ENCODE peak calls at places on chromosomes 13 and 19, in ten cellular contexts. K, N, E, Z, M, X, C, D, H and S are unnamed samples.
A peak's percentile ranks its signal among the peaks of the same experiment; 100 is the strongest.

GRCh38 chr13:34942732-34943674 is 933 bp downstream of the NBEA start:
- DNase-seq in E (no peak), Z (peak; percentile 11), N (no peak), K (no peak), H (peak; percentile 5), C (peak; percentile 12), M (no peak), D (no peak), X (no peak), S (peak; percentile 10)

GRCh38 chr19:11422163-11423068 is 3.3 kb upstream of the RGL3 start:
- DNase-seq in M (peak; percentile 36), D (no peak), K (no peak), E (peak; percentile 60), X (no peak), N (no peak), Z (no peak), C (no peak), H (no peak), S (no peak)

GRCh38 chr13:110380359-110381028 is 73.4 kb downstream of the COL4A2 start:
- DNase-seq in H (no peak), X (no peak), Z (no peak), E (no peak), K (no peak), N (peak; percentile 36), M (no peak), C (no peak), D (no peak), S (peak; percentile 38)

GRCh38 chr13:75550159-75550567 is 572 bp downstream of the UCHL3 start:
- DNase-seq in H (peak; percentile 51), M (no peak), E (peak; percentile 45), Z (peak; percentile 43), D (no peak), K (no peak), N (peak; percentile 75), X (no peak), C (peak; percentile 39), S (peak; percentile 45)

GRCh38 chr13:18235172-18235571 is 946.5 kb downstream of the TUBA3C start:
- DNase-seq in N (no peak), D (no peak), C (no peak), H (no peak), X (no peak), E (no peak), M (no peak), Z (no peak), K (no peak), S (no peak)

GRCh38 chr19:38209152-38209551 is 14.9 kb downstream of the DPF1 start:
- DNase-seq in N (no peak), E (no peak), H (no peak), Z (no peak), M (no peak), D (no peak), K (no peak), C (no peak), X (no peak), S (no peak)

GRCh38 chr19:11171144-11171543 is 15.6 kb upstream of the SPC24 start:
- DNase-seq in Z (no peak), H (no peak), M (no peak), C (no peak), E (no peak), X (no peak), D (no peak), K (no peak), N (no peak), S (no peak)

GRCh38 chr19:10808937-10809655 is 26.9 kb downstream of the TMED1 start:
- DNase-seq in Z (peak; percentile 79), D (no peak), X (no peak), N (no peak), K (no peak), M (peak; percentile 24), E (peak; percentile 51), C (no peak), H (no peak), S (peak; percentile 35)

GRCh38 chr19:7982103-7982502 is 23.3 kb downstream of the ELAVL1 start:
- DNase-seq in N (no peak), D (no peak), X (no peak), Z (no peak), E (no peak), C (no peak), M (no peak), K (no peak), H (no peak), S (no peak)